ENCODE peak calls at places on chromosomes 5 and 9, in four cellular contexts. One of them, this sample, is unnamed.

GRCh38 chr9:468766-469496 is 254.3 kb downstream of the DOCK8 start:
- DNase-seq in stomach: no peak
- DNase-seq in uterus: no peak
- DNase-seq in GM23338: no peak
- DNase-seq in this sample: no peak

GRCh38 chr5:59766394-59766793 is 127.1 kb downstream of the PDE4D start:
- DNase-seq in stomach: peak
- DNase-seq in uterus: peak
- DNase-seq in GM23338: no peak
- DNase-seq in this sample: no peak

GRCh38 chr5:74639538-74640449 is 734 bp downstream of the ENC1 start:
- DNase-seq in stomach: peak
- DNase-seq in uterus: peak
- DNase-seq in GM23338: peak
- DNase-seq in this sample: peak

GRCh38 chr9:447230-448025 is 232.8 kb downstream of the DOCK8 start:
- DNase-seq in stomach: no peak
- DNase-seq in uterus: no peak
- DNase-seq in GM23338: no peak
- DNase-seq in this sample: no peak

GRCh38 chr9:129640086-129640870 is 1.7 kb downstream of the ASB6 start:
- DNase-seq in stomach: peak
- DNase-seq in uterus: no peak
- DNase-seq in GM23338: no peak
- DNase-seq in this sample: no peak

GRCh38 chr9:33170464-33171156 is 3.5 kb upstream of the B4GALT1 start:
- DNase-seq in stomach: peak
- DNase-seq in uterus: no peak
- DNase-seq in GM23338: peak
- DNase-seq in this sample: peak

GRCh38 chr5:40226906-40227305 is 452.8 kb upstream of the PTGER4 start:
- DNase-seq in stomach: no peak
- DNase-seq in uterus: no peak
- DNase-seq in GM23338: no peak
- DNase-seq in this sample: no peak

GRCh38 chr5:181170237-181170830 is 22.9 kb downstream of the OR2V2 start:
- DNase-seq in stomach: no peak
- DNase-seq in uterus: no peak
- DNase-seq in GM23338: peak
- DNase-seq in this sample: peak

GRCh38 chr5:138077064-138077696 is 6.7 kb upstream of the WNT8A start:
- DNase-seq in stomach: peak
- DNase-seq in uterus: peak
- DNase-seq in GM23338: peak
- DNase-seq in this sample: no peak

GRCh38 chr9:73683862-73684591 is 532.4 kb downstream of the ANXA1 start:
- DNase-seq in stomach: no peak
- DNase-seq in uterus: no peak
- DNase-seq in GM23338: peak
- DNase-seq in this sample: no peak

GRCh38 chr5:14668247-14668646 is 3.7 kb downstream of the OTULIN start:
- DNase-seq in stomach: no peak
- DNase-seq in uterus: no peak
- DNase-seq in GM23338: no peak
- DNase-seq in this sample: no peak

GRCh38 chr5:128154943-128155342 is 71.4 kb downstream of the SLC12A2 start:
- DNase-seq in stomach: no peak
- DNase-seq in uterus: no peak
- DNase-seq in GM23338: no peak
- DNase-seq in this sample: no peak

GRCh38 chr5:142014911-142015584 is 2.2 kb upstream of the GNPDA1 start:
- DNase-seq in stomach: no peak
- DNase-seq in uterus: no peak
- DNase-seq in GM23338: peak
- DNase-seq in this sample: no peak

GRCh38 chr9:78860806-78861475 is 564.0 kb downstream of the PSAT1 start:
- DNase-seq in stomach: no peak
- DNase-seq in uterus: no peak
- DNase-seq in GM23338: no peak
- DNase-seq in this sample: no peak

GRCh38 chr5:31889131-31889561 is 250.2 kb downstream of the PDZD2 start:
- DNase-seq in stomach: peak
- DNase-seq in uterus: no peak
- DNase-seq in GM23338: peak
- DNase-seq in this sample: no peak

GRCh38 chr5:126755593-126755992 is 21.3 kb upstream of the LMNB1 start:
- DNase-seq in stomach: no peak
- DNase-seq in uterus: no peak
- DNase-seq in GM23338: no peak
- DNase-seq in this sample: no peak

GRCh38 chr5:176738851-176739250 is 71.5 kb upstream of the UNC5A start:
- DNase-seq in stomach: no peak
- DNase-seq in uterus: no peak
- DNase-seq in GM23338: no peak
- DNase-seq in this sample: no peak

GRCh38 chr9:115691097-115691496 is 462.5 kb upstream of the PAPPA start:
- DNase-seq in stomach: no peak
- DNase-seq in uterus: no peak
- DNase-seq in GM23338: no peak
- DNase-seq in this sample: no peak

GRCh38 chr5:125269926-125270325 is 523.5 kb upstream of the ZNF608 start:
- DNase-seq in stomach: no peak
- DNase-seq in uterus: no peak
- DNase-seq in GM23338: no peak
- DNase-seq in this sample: no peak

GRCh38 chr5:96652769-96653455 is 9.3 kb upstream of the CAST start:
- DNase-seq in stomach: no peak
- DNase-seq in uterus: no peak
- DNase-seq in GM23338: peak
- DNase-seq in this sample: no peak

GRCh38 chr5:61827445-61827975 is 478.5 kb upstream of the KIF2A start:
- DNase-seq in stomach: no peak
- DNase-seq in uterus: no peak
- DNase-seq in GM23338: no peak
- DNase-seq in this sample: no peak

GRCh38 chr9:133772581-133772980 is 34.4 kb upstream of the SARDH start:
- DNase-seq in stomach: no peak
- DNase-seq in uterus: no peak
- DNase-seq in GM23338: no peak
- DNase-seq in this sample: no peak

GRCh38 chr5:65699338-65699737 is 22.6 kb downstream of the SGTB start:
- DNase-seq in stomach: peak
- DNase-seq in uterus: no peak
- DNase-seq in GM23338: no peak
- DNase-seq in this sample: no peak

GRCh38 chr5:142110988-142111687 is 2.6 kb downstream of the NDFIP1 start:
- DNase-seq in stomach: no peak
- DNase-seq in uterus: no peak
- DNase-seq in GM23338: no peak
- DNase-seq in this sample: no peak

GRCh38 chr9:38707885-38708640 is 11.9 kb downstream of the FAM240B start:
- DNase-seq in stomach: no peak
- DNase-seq in uterus: no peak
- DNase-seq in GM23338: peak
- DNase-seq in this sample: no peak

GRCh38 chr5:73278693-73279092 is 105.7 kb downstream of the TMEM174 start:
- DNase-seq in stomach: no peak
- DNase-seq in uterus: no peak
- DNase-seq in GM23338: no peak
- DNase-seq in this sample: no peak

GRCh38 chr9:4741365-4742031 is 496 bp upstream of the AK3 start:
- DNase-seq in stomach: peak
- DNase-seq in uterus: no peak
- DNase-seq in GM23338: peak
- DNase-seq in this sample: no peak

GRCh38 chr5:93995126-93995621 is 253.8 kb upstream of the POU5F2 start:
- DNase-seq in stomach: no peak
- DNase-seq in uterus: no peak
- DNase-seq in GM23338: no peak
- DNase-seq in this sample: no peak

GRCh38 chr5:138696501-138696900 is 56.7 kb upstream of the CTNNA1 start:
- DNase-seq in stomach: no peak
- DNase-seq in uterus: no peak
- DNase-seq in GM23338: no peak
- DNase-seq in this sample: no peak

GRCh38 chr5:147989977-147990376 is 73.8 kb upstream of the SPINK5 start:
- DNase-seq in stomach: no peak
- DNase-seq in uterus: no peak
- DNase-seq in GM23338: no peak
- DNase-seq in this sample: no peak

GRCh38 chr9:109246533-109246932 is 74.3 kb downstream of the EPB41L4B start:
- DNase-seq in stomach: no peak
- DNase-seq in uterus: no peak
- DNase-seq in GM23338: no peak
- DNase-seq in this sample: no peak

GRCh38 chr9:137721899-137722298 is 103.1 kb downstream of the EHMT1 start:
- DNase-seq in stomach: no peak
- DNase-seq in uterus: no peak
- DNase-seq in GM23338: no peak
- DNase-seq in this sample: no peak

GRCh38 chr5:35651002-35651756 is 33.5 kb downstream of the SPEF2 start:
- DNase-seq in stomach: peak
- DNase-seq in uterus: no peak
- DNase-seq in GM23338: peak
- DNase-seq in this sample: no peak

GRCh38 chr9:99365233-99365980 is 143.3 kb downstream of the SEC61B start:
- DNase-seq in stomach: no peak
- DNase-seq in uterus: no peak
- DNase-seq in GM23338: no peak
- DNase-seq in this sample: no peak

GRCh38 chr9:113956901-113957777 is 81.0 kb downstream of the ZNF618 start:
- DNase-seq in stomach: no peak
- DNase-seq in uterus: no peak
- DNase-seq in GM23338: no peak
- DNase-seq in this sample: no peak

GRCh38 chr9:123375725-123376132 is 19.7 kb downstream of the CRB2 start:
- DNase-seq in stomach: no peak
- DNase-seq in uterus: peak
- DNase-seq in GM23338: no peak
- DNase-seq in this sample: no peak

GRCh38 chr5:98781964-98782363 is 8.5 kb downstream of the RGMB start:
- DNase-seq in stomach: no peak
- DNase-seq in uterus: no peak
- DNase-seq in GM23338: no peak
- DNase-seq in this sample: no peak

GRCh38 chr9:21096172-21096900 is 18.6 kb upstream of the IFNB1 start:
- DNase-seq in stomach: no peak
- DNase-seq in uterus: no peak
- DNase-seq in GM23338: no peak
- DNase-seq in this sample: no peak

GRCh38 chr5:122076669-122077450 is 1.2 kb downstream of the LOX start:
- DNase-seq in stomach: peak
- DNase-seq in uterus: peak
- DNase-seq in GM23338: peak
- DNase-seq in this sample: no peak
- TF ChIP-seq CTCF in stomach: peak
- TF ChIP-seq CTCF in uterus: peak
- TF ChIP-seq CTCF in GM23338: peak
- TF ChIP-seq CTCF in this sample: peak

DNA sequence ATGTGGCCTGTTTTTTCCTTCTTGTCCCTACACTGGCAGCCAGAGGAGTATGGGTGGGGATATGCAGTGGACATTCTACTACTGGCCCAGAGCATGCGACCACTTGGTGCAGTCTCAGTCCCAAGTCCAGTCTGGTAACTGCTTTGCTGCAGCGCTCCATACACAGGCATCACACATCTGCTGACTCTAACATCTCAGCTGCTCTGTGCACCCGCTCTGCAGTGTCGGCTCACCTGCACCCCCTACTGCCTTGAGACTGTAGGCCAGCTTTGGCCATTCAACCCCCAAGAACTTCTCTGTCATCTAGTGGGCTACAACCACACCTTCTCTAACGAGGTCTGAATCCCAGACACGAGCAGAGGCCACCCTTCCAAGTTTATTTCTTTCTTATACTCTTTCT is 46.4 kb upstream of the SLCO6A1 start:
- DNase-seq in stomach: no peak
- DNase-seq in uterus: no peak
- DNase-seq in GM23338: peak
- DNase-seq in this sample: no peak
- TF ChIP-seq CTCF in stomach: no peak
- TF ChIP-seq CTCF in uterus: no peak
- TF ChIP-seq CTCF in GM23338: peak
- TF ChIP-seq CTCF in this sample: peak

DNA sequence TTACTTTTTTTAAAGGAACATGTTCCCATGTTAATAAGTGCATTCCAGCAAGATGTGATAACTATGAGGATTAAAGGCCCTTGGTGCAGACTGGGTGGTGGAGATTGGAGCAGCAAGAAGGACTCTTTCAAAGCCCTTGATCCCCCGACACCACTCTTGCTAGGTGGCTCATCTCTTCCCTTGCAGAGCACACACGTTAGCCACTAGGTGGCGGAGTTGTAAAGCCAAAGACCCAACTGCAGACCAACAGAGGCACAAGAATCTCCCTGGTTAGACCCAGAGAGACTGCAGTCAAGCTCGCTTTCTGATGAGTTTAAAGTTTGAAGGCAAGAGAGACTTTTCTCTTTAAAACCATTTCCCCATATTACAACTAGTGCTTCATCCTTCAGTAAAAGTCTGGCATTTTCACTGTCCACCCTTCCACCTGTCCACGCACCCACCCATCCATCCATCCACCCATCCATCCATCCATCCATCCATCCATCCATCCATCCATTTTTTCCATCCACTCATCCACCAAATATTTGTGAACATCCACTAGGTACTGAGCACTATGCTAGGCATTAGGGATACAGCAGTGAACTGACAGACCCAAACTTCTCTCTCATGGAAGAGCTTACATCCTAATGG is 226.9 kb downstream of the MSX2 start:
- DNase-seq in stomach: peak
- DNase-seq in uterus: no peak
- DNase-seq in GM23338: peak
- DNase-seq in this sample: no peak
- TF ChIP-seq CTCF in stomach: peak
- TF ChIP-seq CTCF in uterus: peak
- TF ChIP-seq CTCF in GM23338: peak
- TF ChIP-seq CTCF in this sample: peak

GRCh38 chr5:13276143-13276542 is 668.3 kb downstream of the DNAH5 start:
- DNase-seq in stomach: no peak
- DNase-seq in uterus: no peak
- DNase-seq in GM23338: no peak
- DNase-seq in this sample: no peak

DNA sequence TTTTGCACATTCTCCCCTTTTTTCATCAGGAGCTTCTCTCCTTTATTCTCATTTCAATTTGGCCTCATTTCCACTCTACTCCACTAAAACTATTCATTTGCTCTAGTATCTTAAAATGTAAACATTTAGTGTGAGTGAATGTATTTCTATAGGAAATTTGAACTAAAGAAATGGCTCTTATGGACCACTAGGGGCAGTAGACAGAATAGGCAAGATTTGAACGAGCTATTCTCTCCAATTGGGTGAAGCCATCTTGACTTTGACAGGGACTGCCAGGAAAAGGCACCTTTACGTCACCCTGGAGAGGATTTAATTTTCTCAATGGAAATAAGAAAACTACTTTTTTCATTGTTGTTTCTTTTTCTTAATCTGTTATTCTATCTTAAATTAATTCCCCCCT is 666.3 kb downstream of the DNAH5 start:
- DNase-seq in stomach: no peak
- DNase-seq in uterus: no peak
- DNase-seq in GM23338: peak
- DNase-seq in this sample: no peak
- TF ChIP-seq CTCF in stomach: no peak
- TF ChIP-seq CTCF in uterus: no peak
- TF ChIP-seq CTCF in GM23338: peak
- TF ChIP-seq CTCF in this sample: peak

This sample was measured in CD14-positive monocyte.